ENCODE peak calls at places on chromosome 1, in ten cellular contexts. One of them, this sample, is unnamed. For H3K27me3 and H3K4me1, the result is how much of the 10 kb centered on the place peaks cover.

GRCh38 chr1:110607663-110608230 is 1.6 kb upstream of the KCNA2 start:
- DNase-seq in HCT116: no peak
- DNase-seq in heart left ventricle: no peak
- DNase-seq in transverse colon: no peak
- DNase-seq in PC-9: no peak
- DNase-seq in suprapubic skin: peak
- DNase-seq in cardiac muscle cell: no peak
- DNase-seq in tibial artery: no peak
- DNase-seq in right lobe of liver: no peak
- DNase-seq in fibroblast of lung: no peak
- DNase-seq in this sample: no peak

GRCh38 chr1:29900727-29901126 is 664.4 kb downstream of the PTPRU start:
- DNase-seq in HCT116: no peak
- DNase-seq in heart left ventricle: peak
- DNase-seq in transverse colon: no peak
- DNase-seq in PC-9: no peak
- DNase-seq in suprapubic skin: no peak
- DNase-seq in cardiac muscle cell: peak
- DNase-seq in tibial artery: no peak
- DNase-seq in right lobe of liver: no peak
- DNase-seq in fibroblast of lung: no peak
- DNase-seq in this sample: no peak

GRCh38 chr1:97901017-97901658 is 19.7 kb downstream of the DPYD start:
- DNase-seq in HCT116: no peak
- DNase-seq in heart left ventricle: no peak
- DNase-seq in transverse colon: no peak
- DNase-seq in PC-9: no peak
- DNase-seq in suprapubic skin: no peak
- DNase-seq in cardiac muscle cell: no peak
- DNase-seq in tibial artery: no peak
- DNase-seq in right lobe of liver: no peak
- DNase-seq in fibroblast of lung: peak
- DNase-seq in this sample: no peak

GRCh38 chr1:3692593-3692992 is 40.3 kb downstream of the TP73 start:
- DNase-seq in HCT116: no peak
- DNase-seq in heart left ventricle: no peak
- DNase-seq in transverse colon: no peak
- DNase-seq in PC-9: no peak
- DNase-seq in suprapubic skin: no peak
- DNase-seq in cardiac muscle cell: no peak
- DNase-seq in tibial artery: no peak
- DNase-seq in right lobe of liver: no peak
- DNase-seq in fibroblast of lung: no peak
- DNase-seq in this sample: no peak

GRCh38 chr1:10692401-10693021 is 103.9 kb downstream of the CASZ1 start:
- DNase-seq in HCT116: peak
- DNase-seq in heart left ventricle: no peak
- DNase-seq in transverse colon: peak
- DNase-seq in PC-9: peak
- DNase-seq in suprapubic skin: no peak
- DNase-seq in cardiac muscle cell: peak
- DNase-seq in tibial artery: no peak
- DNase-seq in right lobe of liver: no peak
- DNase-seq in fibroblast of lung: no peak
- DNase-seq in this sample: no peak

GRCh38 chr1:32801096-32801713 is 16.0 kb downstream of the YARS1 start:
- DNase-seq in HCT116: no peak
- DNase-seq in heart left ventricle: no peak
- DNase-seq in transverse colon: no peak
- DNase-seq in PC-9: no peak
- DNase-seq in suprapubic skin: no peak
- DNase-seq in cardiac muscle cell: no peak
- DNase-seq in tibial artery: no peak
- DNase-seq in right lobe of liver: no peak
- DNase-seq in fibroblast of lung: peak
- DNase-seq in this sample: peak

GRCh38 chr1:179706339-179706941 is 36.7 kb upstream of the FAM163A start:
- DNase-seq in HCT116: peak
- DNase-seq in heart left ventricle: peak
- DNase-seq in transverse colon: peak
- DNase-seq in PC-9: peak
- DNase-seq in suprapubic skin: no peak
- DNase-seq in cardiac muscle cell: peak
- DNase-seq in tibial artery: no peak
- DNase-seq in right lobe of liver: no peak
- DNase-seq in fibroblast of lung: peak
- DNase-seq in this sample: peak

GRCh38 chr1:13809461-13810159 is 109.6 kb downstream of the PRDM2 start:
- DNase-seq in HCT116: no peak
- DNase-seq in heart left ventricle: no peak
- DNase-seq in transverse colon: no peak
- DNase-seq in PC-9: no peak
- DNase-seq in suprapubic skin: no peak
- DNase-seq in cardiac muscle cell: no peak
- DNase-seq in tibial artery: no peak
- DNase-seq in right lobe of liver: no peak
- DNase-seq in fibroblast of lung: no peak
- DNase-seq in this sample: no peak

GRCh38 chr1:206557636-206558473 is 50.5 kb downstream of the RASSF5 start:
- DNase-seq in HCT116: no peak
- DNase-seq in heart left ventricle: no peak
- DNase-seq in transverse colon: no peak
- DNase-seq in PC-9: no peak
- DNase-seq in suprapubic skin: no peak
- DNase-seq in cardiac muscle cell: no peak
- DNase-seq in tibial artery: no peak
- DNase-seq in right lobe of liver: no peak
- DNase-seq in fibroblast of lung: no peak
- DNase-seq in this sample: no peak

GRCh38 chr1:169933999-169934725 is 40.5 kb upstream of the SCYL3 start:
- DNase-seq in HCT116: no peak
- DNase-seq in heart left ventricle: no peak
- DNase-seq in transverse colon: peak
- DNase-seq in PC-9: peak
- DNase-seq in suprapubic skin: no peak
- DNase-seq in cardiac muscle cell: no peak
- DNase-seq in tibial artery: no peak
- DNase-seq in right lobe of liver: no peak
- DNase-seq in fibroblast of lung: peak
- DNase-seq in this sample: no peak

GRCh38 chr1:92013923-92014322 is 15.9 kb upstream of the EPHX4 start:
- DNase-seq in HCT116: no peak
- DNase-seq in heart left ventricle: no peak
- DNase-seq in transverse colon: no peak
- DNase-seq in PC-9: no peak
- DNase-seq in suprapubic skin: no peak
- DNase-seq in cardiac muscle cell: no peak
- DNase-seq in tibial artery: no peak
- DNase-seq in right lobe of liver: no peak
- DNase-seq in fibroblast of lung: no peak
- DNase-seq in this sample: no peak

GRCh38 chr1:199098468-199098867 is 459.6 kb downstream of the PTPRC start:
- DNase-seq in HCT116: no peak
- DNase-seq in heart left ventricle: no peak
- DNase-seq in transverse colon: no peak
- DNase-seq in PC-9: no peak
- DNase-seq in suprapubic skin: no peak
- DNase-seq in cardiac muscle cell: no peak
- DNase-seq in tibial artery: no peak
- DNase-seq in right lobe of liver: no peak
- DNase-seq in fibroblast of lung: no peak
- DNase-seq in this sample: no peak

GRCh38 chr1:233033366-233033765 is 83.0 kb downstream of the NTPCR start:
- DNase-seq in HCT116: no peak
- DNase-seq in heart left ventricle: no peak
- DNase-seq in transverse colon: no peak
- DNase-seq in PC-9: no peak
- DNase-seq in suprapubic skin: no peak
- DNase-seq in cardiac muscle cell: no peak
- DNase-seq in tibial artery: no peak
- DNase-seq in right lobe of liver: no peak
- DNase-seq in fibroblast of lung: no peak
- DNase-seq in this sample: no peak

GRCh38 chr1:75673885-75674284 is 50.6 kb upstream of the ACADM start:
- DNase-seq in HCT116: no peak
- DNase-seq in heart left ventricle: no peak
- DNase-seq in transverse colon: no peak
- DNase-seq in PC-9: no peak
- DNase-seq in suprapubic skin: no peak
- DNase-seq in cardiac muscle cell: no peak
- DNase-seq in tibial artery: no peak
- DNase-seq in right lobe of liver: no peak
- DNase-seq in fibroblast of lung: no peak
- DNase-seq in this sample: no peak
- H3K27me3 ChIP-seq in HCT116: under half
- H3K27me3 ChIP-seq in heart left ventricle: under half
- H3K27me3 ChIP-seq in transverse colon: under half
- H3K27me3 ChIP-seq in PC-9: under half
- H3K27me3 ChIP-seq in suprapubic skin: under half
- H3K27me3 ChIP-seq in cardiac muscle cell: under half
- H3K27me3 ChIP-seq in tibial artery: under half
- H3K27me3 ChIP-seq in right lobe of liver: under half
- H3K27me3 ChIP-seq in fibroblast of lung: under half
- H3K27me3 ChIP-seq in this sample: under half

DNA sequence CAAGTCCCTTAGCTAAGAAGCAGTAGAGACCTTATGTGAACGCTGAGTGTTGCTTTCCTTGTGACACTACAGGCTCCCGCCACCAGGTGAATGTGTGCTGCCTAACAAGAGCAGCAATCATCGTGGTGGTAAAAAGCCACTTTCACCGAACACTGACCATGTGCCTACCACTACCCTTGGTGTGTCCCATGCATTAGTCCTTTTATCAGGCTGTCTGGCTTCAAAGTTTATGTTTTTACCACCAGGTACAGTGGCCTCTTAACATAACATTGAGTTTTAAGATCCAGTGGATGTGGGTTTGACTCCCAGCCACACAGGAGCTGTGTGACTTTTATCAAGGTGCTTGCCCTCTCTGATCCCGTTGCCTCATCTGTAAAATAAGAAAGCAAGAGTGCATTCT is 1.7 kb downstream of the C1QB start:
- DNase-seq in HCT116: no peak
- DNase-seq in heart left ventricle: no peak
- DNase-seq in transverse colon: no peak
- DNase-seq in PC-9: no peak
- DNase-seq in suprapubic skin: no peak
- DNase-seq in cardiac muscle cell: no peak
- DNase-seq in tibial artery: no peak
- DNase-seq in right lobe of liver: no peak
- DNase-seq in fibroblast of lung: no peak
- DNase-seq in this sample: no peak
- TF ChIP-seq CTCF in HCT116: no peak
- TF ChIP-seq CTCF in heart left ventricle: no peak
- TF ChIP-seq CTCF in transverse colon: no peak
- TF ChIP-seq CTCF in PC-9: no peak
- TF ChIP-seq CTCF in suprapubic skin: no peak
- TF ChIP-seq CTCF in cardiac muscle cell: no peak
- TF ChIP-seq CTCF in tibial artery: no peak
- TF ChIP-seq CTCF in right lobe of liver: no peak
- TF ChIP-seq CTCF in fibroblast of lung: peak
- TF ChIP-seq CTCF in this sample: peak

GRCh38 chr1:161038523-161039153 is at the start of gene TSTD1:
- DNase-seq in HCT116: no peak
- DNase-seq in heart left ventricle: peak
- DNase-seq in transverse colon: peak
- DNase-seq in PC-9: peak
- DNase-seq in suprapubic skin: no peak
- DNase-seq in cardiac muscle cell: peak
- DNase-seq in tibial artery: no peak
- DNase-seq in right lobe of liver: peak
- DNase-seq in fibroblast of lung: no peak
- DNase-seq in this sample: no peak
- H3K4me1 ChIP-seq in HCT116: under half
- H3K4me1 ChIP-seq in heart left ventricle: under half
- H3K4me1 ChIP-seq in transverse colon: under half
- H3K4me1 ChIP-seq in PC-9: under half
- H3K4me1 ChIP-seq in suprapubic skin: under half
- H3K4me1 ChIP-seq in cardiac muscle cell: under half
- H3K4me1 ChIP-seq in tibial artery: under half
- H3K4me1 ChIP-seq in right lobe of liver: under half
- H3K4me1 ChIP-seq in fibroblast of lung: under half
- H3K4me1 ChIP-seq in this sample: under half

GRCh38 chr1:40801742-40802077 is 18.1 kb downstream of the KCNQ4 start:
- DNase-seq in HCT116: no peak
- DNase-seq in heart left ventricle: no peak
- DNase-seq in transverse colon: no peak
- DNase-seq in PC-9: no peak
- DNase-seq in suprapubic skin: no peak
- DNase-seq in cardiac muscle cell: no peak
- DNase-seq in tibial artery: no peak
- DNase-seq in right lobe of liver: no peak
- DNase-seq in fibroblast of lung: no peak
- DNase-seq in this sample: no peak

GRCh38 chr1:40797668-40798010 is 14.1 kb downstream of the KCNQ4 start:
- DNase-seq in HCT116: no peak
- DNase-seq in heart left ventricle: no peak
- DNase-seq in transverse colon: no peak
- DNase-seq in PC-9: no peak
- DNase-seq in suprapubic skin: no peak
- DNase-seq in cardiac muscle cell: no peak
- DNase-seq in tibial artery: no peak
- DNase-seq in right lobe of liver: no peak
- DNase-seq in fibroblast of lung: no peak
- DNase-seq in this sample: no peak

GRCh38 chr1:40796939-40797667 is 13.5 kb downstream of the KCNQ4 start:
- DNase-seq in HCT116: no peak
- DNase-seq in heart left ventricle: peak
- DNase-seq in transverse colon: no peak
- DNase-seq in PC-9: no peak
- DNase-seq in suprapubic skin: no peak
- DNase-seq in cardiac muscle cell: no peak
- DNase-seq in tibial artery: peak
- DNase-seq in right lobe of liver: no peak
- DNase-seq in fibroblast of lung: peak
- DNase-seq in this sample: no peak

GRCh38 chr1:40798366-40799310 is 15.1 kb downstream of the KCNQ4 start:
- DNase-seq in HCT116: no peak
- DNase-seq in heart left ventricle: no peak
- DNase-seq in transverse colon: no peak
- DNase-seq in PC-9: no peak
- DNase-seq in suprapubic skin: no peak
- DNase-seq in cardiac muscle cell: no peak
- DNase-seq in tibial artery: no peak
- DNase-seq in right lobe of liver: no peak
- DNase-seq in fibroblast of lung: no peak
- DNase-seq in this sample: no peak

DNA sequence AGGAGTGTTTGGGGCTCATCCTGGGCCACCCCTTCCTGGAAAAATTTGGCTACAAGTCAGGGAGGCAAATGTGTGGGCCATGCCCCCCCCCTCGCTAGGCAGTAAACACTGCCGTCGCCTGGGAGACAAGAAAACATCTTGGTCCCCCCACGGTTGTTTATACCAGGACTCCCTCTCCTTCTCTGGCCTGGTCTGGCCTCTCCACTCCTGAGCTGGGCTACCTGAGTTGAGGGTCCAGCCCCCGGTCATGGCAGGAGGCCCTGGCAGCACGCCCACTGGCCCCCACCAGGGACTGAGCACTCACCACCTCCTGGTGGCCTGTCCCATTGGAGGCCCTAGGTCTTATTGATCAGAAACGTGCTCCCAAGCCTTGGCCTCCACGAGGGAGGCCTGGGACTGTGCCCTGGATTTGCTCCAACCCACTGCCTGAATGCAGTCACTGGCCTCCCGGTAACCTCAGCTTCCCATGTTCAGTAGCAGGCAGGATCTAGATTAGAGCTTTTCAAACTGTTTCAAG is 15.8 kb downstream of the KCNQ4 start:
- DNase-seq in HCT116: no peak
- DNase-seq in heart left ventricle: no peak
- DNase-seq in transverse colon: no peak
- DNase-seq in PC-9: no peak
- DNase-seq in suprapubic skin: no peak
- DNase-seq in cardiac muscle cell: no peak
- DNase-seq in tibial artery: no peak
- DNase-seq in right lobe of liver: peak
- DNase-seq in fibroblast of lung: peak
- DNase-seq in this sample: no peak
- H3K27me3 ChIP-seq in HCT116: under half
- H3K27me3 ChIP-seq in heart left ventricle: under half
- H3K27me3 ChIP-seq in transverse colon: under half
- H3K27me3 ChIP-seq in PC-9: under half
- H3K27me3 ChIP-seq in suprapubic skin: under half
- H3K27me3 ChIP-seq in cardiac muscle cell: under half
- H3K27me3 ChIP-seq in tibial artery: under half
- H3K27me3 ChIP-seq in right lobe of liver: under half
- H3K27me3 ChIP-seq in fibroblast of lung: under half
- H3K27me3 ChIP-seq in this sample: under half

This sample was measured in foreskin keratinocyte.